ENCODE peak calls at places on chromosomes 5 and 9, in five cellular contexts. One of them, this sample, is unnamed.

GRCh38 chr9:14051459-14051858 is 262.5 kb downstream of the NFIB start:
- DNase-seq in lower leg skin: no peak
- DNase-seq in HepG2: no peak
- DNase-seq in astrocyte of the spinal cord: peak
- DNase-seq in AG10803: no peak
- DNase-seq in this sample: no peak

GRCh38 chr9:36550135-36550534 is 22.6 kb upstream of the MELK start:
- DNase-seq in lower leg skin: no peak
- DNase-seq in HepG2: no peak
- DNase-seq in astrocyte of the spinal cord: no peak
- DNase-seq in AG10803: no peak
- DNase-seq in this sample: no peak

GRCh38 chr9:90961375-90961774 is 159.8 kb downstream of the SYK start:
- DNase-seq in lower leg skin: peak
- DNase-seq in HepG2: no peak
- DNase-seq in astrocyte of the spinal cord: peak
- DNase-seq in AG10803: peak
- DNase-seq in this sample: no peak

GRCh38 chr9:76761448-76761847 is 2.8 kb upstream of the PCA3 start:
- DNase-seq in lower leg skin: no peak
- DNase-seq in HepG2: no peak
- DNase-seq in astrocyte of the spinal cord: peak
- DNase-seq in AG10803: peak
- DNase-seq in this sample: no peak

GRCh38 chr5:139389701-139390638 is at the start of gene MZB1:
- DNase-seq in lower leg skin: no peak
- DNase-seq in HepG2: no peak
- DNase-seq in astrocyte of the spinal cord: no peak
- DNase-seq in AG10803: no peak
- DNase-seq in this sample: no peak

GRCh38 chr9:90251311-90251710 is 391.3 kb downstream of the DIRAS2 start:
- DNase-seq in lower leg skin: no peak
- DNase-seq in HepG2: no peak
- DNase-seq in astrocyte of the spinal cord: no peak
- DNase-seq in AG10803: no peak
- DNase-seq in this sample: no peak

GRCh38 chr5:55223219-55223987 is 3.7 kb downstream of the MCIDAS start:
- DNase-seq in lower leg skin: no peak
- DNase-seq in HepG2: no peak
- DNase-seq in astrocyte of the spinal cord: no peak
- DNase-seq in AG10803: no peak
- DNase-seq in this sample: no peak

GRCh38 chr5:72242796-72243475 is 77.1 kb downstream of the MRPS27 start:
- DNase-seq in lower leg skin: no peak
- DNase-seq in HepG2: no peak
- DNase-seq in astrocyte of the spinal cord: peak
- DNase-seq in AG10803: no peak
- DNase-seq in this sample: no peak

DNA sequence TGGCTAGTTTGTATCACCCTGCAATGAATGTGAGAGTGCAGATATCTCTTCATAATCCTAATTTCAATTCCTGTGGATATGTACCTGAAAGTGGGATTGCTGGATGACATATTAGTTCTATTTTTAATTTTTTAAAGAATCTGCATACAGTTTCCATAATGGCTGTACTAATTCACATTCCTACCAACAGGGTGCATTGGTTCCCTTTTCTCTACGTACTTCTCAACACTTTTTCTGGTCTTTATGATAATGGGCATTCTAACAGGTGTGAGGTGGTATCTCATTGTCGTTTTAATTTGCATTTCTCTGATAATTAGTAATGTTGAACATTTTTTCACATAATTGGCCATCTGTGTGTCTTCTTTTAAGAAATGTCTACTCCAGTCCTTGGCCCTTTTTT is 927.5 kb downstream of the DTWD2 start:
- DNase-seq in lower leg skin: no peak
- DNase-seq in HepG2: no peak
- DNase-seq in astrocyte of the spinal cord: no peak
- DNase-seq in AG10803: no peak
- DNase-seq in this sample: no peak
- TF ChIP-seq CTCF in lower leg skin: no peak
- TF ChIP-seq CTCF in HepG2: peak
- TF ChIP-seq CTCF in astrocyte of the spinal cord: no peak
- TF ChIP-seq CTCF in AG10803: no peak
- TF ChIP-seq CTCF in this sample: no peak

GRCh38 chr9:124518116-124518515 is 10.9 kb upstream of the NR5A1 start:
- DNase-seq in lower leg skin: no peak
- DNase-seq in HepG2: no peak
- DNase-seq in astrocyte of the spinal cord: no peak
- DNase-seq in AG10803: no peak
- DNase-seq in this sample: no peak

GRCh38 chr9:124521142-124521541 is 13.9 kb upstream of the NR5A1 start:
- DNase-seq in lower leg skin: peak
- DNase-seq in HepG2: no peak
- DNase-seq in astrocyte of the spinal cord: no peak
- DNase-seq in AG10803: no peak
- DNase-seq in this sample: no peak

GRCh38 chr9:124526174-124526573 is 19.0 kb upstream of the NR5A1 start:
- DNase-seq in lower leg skin: no peak
- DNase-seq in HepG2: no peak
- DNase-seq in astrocyte of the spinal cord: no peak
- DNase-seq in AG10803: no peak
- DNase-seq in this sample: no peak

GRCh38 chr9:124520206-124520596 is 13.0 kb upstream of the NR5A1 start:
- DNase-seq in lower leg skin: no peak
- DNase-seq in HepG2: peak
- DNase-seq in astrocyte of the spinal cord: no peak
- DNase-seq in AG10803: no peak
- DNase-seq in this sample: no peak

GRCh38 chr9:124522121-124523098 is 15.2 kb upstream of the NR5A1 start:
- DNase-seq in lower leg skin: peak
- DNase-seq in HepG2: no peak
- DNase-seq in astrocyte of the spinal cord: no peak
- DNase-seq in AG10803: no peak
- DNase-seq in this sample: no peak
- TF ChIP-seq CTCF in lower leg skin: no peak
- TF ChIP-seq CTCF in HepG2: peak
- TF ChIP-seq CTCF in astrocyte of the spinal cord: peak
- TF ChIP-seq CTCF in AG10803: no peak
- TF ChIP-seq CTCF in this sample: no peak

DNA sequence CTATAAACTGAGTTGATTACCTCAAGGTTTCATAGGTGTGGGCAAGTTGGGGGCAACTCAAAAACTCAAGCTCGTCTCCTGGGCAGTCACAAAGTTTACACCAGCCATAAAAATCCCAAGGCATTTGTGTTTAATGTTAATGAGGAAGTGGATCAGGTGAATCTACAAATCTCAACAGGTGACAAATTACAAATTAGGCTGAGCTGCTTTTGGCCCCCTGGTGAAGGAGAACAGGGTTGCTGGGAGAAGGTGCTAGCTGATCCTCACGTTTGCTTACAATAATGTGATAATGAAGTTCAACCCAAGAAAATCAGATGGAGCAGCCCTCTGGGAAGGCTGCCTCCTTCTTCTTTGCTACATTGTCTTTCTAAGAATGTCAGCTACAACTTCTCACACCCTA is 488.4 kb upstream of the DMAC1 start:
- DNase-seq in lower leg skin: no peak
- DNase-seq in HepG2: no peak
- DNase-seq in astrocyte of the spinal cord: no peak
- DNase-seq in AG10803: no peak
- DNase-seq in this sample: no peak
- TF ChIP-seq CTCF in lower leg skin: no peak
- TF ChIP-seq CTCF in HepG2: no peak
- TF ChIP-seq CTCF in astrocyte of the spinal cord: no peak
- TF ChIP-seq CTCF in AG10803: no peak
- TF ChIP-seq CTCF in this sample: no peak

GRCh38 chr5:118558871-118559270 is 429.5 kb downstream of the DTWD2 start:
- DNase-seq in lower leg skin: no peak
- DNase-seq in HepG2: no peak
- DNase-seq in astrocyte of the spinal cord: peak
- DNase-seq in AG10803: peak
- DNase-seq in this sample: no peak
- TF ChIP-seq CTCF in lower leg skin: no peak
- TF ChIP-seq CTCF in HepG2: no peak
- TF ChIP-seq CTCF in astrocyte of the spinal cord: no peak
- TF ChIP-seq CTCF in AG10803: no peak
- TF ChIP-seq CTCF in this sample: no peak

GRCh38 chr5:97550164-97550563 is 367.1 kb upstream of the RIOK2 start:
- DNase-seq in lower leg skin: no peak
- DNase-seq in HepG2: no peak
- DNase-seq in astrocyte of the spinal cord: peak
- DNase-seq in AG10803: peak
- DNase-seq in this sample: no peak
- TF ChIP-seq CTCF in lower leg skin: no peak
- TF ChIP-seq CTCF in HepG2: no peak
- TF ChIP-seq CTCF in astrocyte of the spinal cord: no peak
- TF ChIP-seq CTCF in AG10803: no peak
- TF ChIP-seq CTCF in this sample: no peak

GRCh38 chr5:134374234-134374633 is 2.9 kb downstream of the UBE2B start:
- DNase-seq in lower leg skin: peak
- DNase-seq in HepG2: no peak
- DNase-seq in astrocyte of the spinal cord: no peak
- DNase-seq in AG10803: no peak
- DNase-seq in this sample: no peak
- TF ChIP-seq CTCF in lower leg skin: no peak
- TF ChIP-seq CTCF in HepG2: peak
- TF ChIP-seq CTCF in astrocyte of the spinal cord: peak
- TF ChIP-seq CTCF in AG10803: no peak
- TF ChIP-seq CTCF in this sample: no peak

GRCh38 chr5:180291943-180292831 is at the start of gene MAPK9:
- DNase-seq in lower leg skin: peak
- DNase-seq in HepG2: peak
- DNase-seq in astrocyte of the spinal cord: peak
- DNase-seq in AG10803: peak
- DNase-seq in this sample: peak
- TF ChIP-seq CTCF in lower leg skin: no peak
- TF ChIP-seq CTCF in HepG2: peak
- TF ChIP-seq CTCF in astrocyte of the spinal cord: no peak
- TF ChIP-seq CTCF in AG10803: no peak
- TF ChIP-seq CTCF in this sample: no peak